ENCODE peak calls at places on chromosome 6, in seven cellular contexts. I, P, K, A, J, N and M are unnamed samples.

GRCh38 chr6:131210469-131210868 is 75.2 kb downstream of the AKAP7 start:
- DNase-seq in K (no peak), A (no peak), P (no peak), N (no peak), J (no peak), I (no peak), M (no peak)

GRCh38 chr6:98824163-98824906 is 10.0 kb upstream of the POU3F2 start:
- DNase-seq in P (peak), J (no peak), I (no peak), N (no peak), A (peak), K (peak), M (peak)

GRCh38 chr6:80504882-80505281 is 398.4 kb downstream of the BCKDHB start:
- DNase-seq in N (no peak), J (no peak), I (no peak), K (no peak), P (no peak), A (no peak), M (no peak)

GRCh38 chr6:163605388-163606097 is 191.0 kb downstream of the QKI start:
- DNase-seq in K (no peak), J (no peak), A (no peak), N (no peak), I (no peak), P (no peak), M (no peak)

GRCh38 chr6:145155873-145156782 is 579.2 kb downstream of the EPM2A start:
- DNase-seq in P (no peak), J (no peak), A (no peak), I (no peak), K (no peak), N (no peak), M (no peak)

GRCh38 chr6:165119231-165120020 is 190.0 kb downstream of the C6orf118 start:
- DNase-seq in N (peak), K (no peak), P (no peak), A (no peak), I (no peak), J (no peak), M (peak)

GRCh38 chr6:23535071-23535470 is 590.9 kb upstream of the NRSN1 start:
- DNase-seq in N (no peak), I (no peak), J (no peak), A (no peak), P (no peak), K (no peak), M (no peak)

GRCh38 chr6:38570750-38571149 is 69.0 kb downstream of the BTBD9 start:
- DNase-seq in J (peak), A (no peak), N (peak), I (peak), K (no peak), P (no peak), M (peak)

GRCh38 chr6:124132256-124132655 is 328.6 kb downstream of the NKAIN2 start:
- DNase-seq in I (no peak), N (no peak), P (no peak), A (no peak), K (no peak), J (peak), M (no peak)

GRCh38 chr6:35686873-35687557 is 1.7 kb downstream of the FKBP5 start:
- DNase-seq in I (no peak), J (peak), A (no peak), K (no peak), N (no peak), P (no peak), M (no peak)

GRCh38 chr6:141153563-141153962 is 979.2 kb upstream of the GJE1 start:
- DNase-seq in J (no peak), I (no peak), P (no peak), N (no peak), A (peak), K (no peak), M (peak)

GRCh38 chr6:169997930-169998218 is 246.5 kb downstream of the ERMARD start:
- DNase-seq in N (peak), A (peak), P (no peak), I (no peak), K (no peak), J (no peak), M (peak)

GRCh38 chr6:157555795-157556645 is 175.0 kb downstream of the ZDHHC14 start:
- DNase-seq in P (peak), K (no peak), A (no peak), I (no peak), N (no peak), J (no peak), M (no peak)

GRCh38 chr6:121319112-121319553 is 15.1 kb downstream of the TBC1D32 start:
- DNase-seq in J (peak), P (peak), K (no peak), I (peak), A (no peak), N (peak), M (peak)

GRCh38 chr6:111076024-111076680 is 11.2 kb upstream of the SLC16A10 start:
- DNase-seq in P (no peak), I (no peak), N (peak), K (no peak), A (no peak), J (no peak), M (no peak)

GRCh38 chr6:75117701-75118100 is 88.2 kb downstream of the COL12A1 start:
- DNase-seq in I (peak), A (no peak), J (no peak), P (no peak), N (no peak), K (no peak), M (no peak)

GRCh38 chr6:80214436-80215022 is 108.1 kb downstream of the BCKDHB start:
- DNase-seq in P (no peak), J (peak), I (peak), A (no peak), K (peak), N (peak), M (peak)

GRCh38 chr6:156791261-156791850 is 14.2 kb downstream of the ARID1B start:
- DNase-seq in I (peak), K (peak), P (no peak), J (peak), N (no peak), A (no peak), M (peak)

GRCh38 chr6:20056350-20056992 is 155.8 kb downstream of the MBOAT1 start:
- DNase-seq in K (peak), A (no peak), N (peak), I (peak), P (no peak), J (peak), M (peak)

DNA sequence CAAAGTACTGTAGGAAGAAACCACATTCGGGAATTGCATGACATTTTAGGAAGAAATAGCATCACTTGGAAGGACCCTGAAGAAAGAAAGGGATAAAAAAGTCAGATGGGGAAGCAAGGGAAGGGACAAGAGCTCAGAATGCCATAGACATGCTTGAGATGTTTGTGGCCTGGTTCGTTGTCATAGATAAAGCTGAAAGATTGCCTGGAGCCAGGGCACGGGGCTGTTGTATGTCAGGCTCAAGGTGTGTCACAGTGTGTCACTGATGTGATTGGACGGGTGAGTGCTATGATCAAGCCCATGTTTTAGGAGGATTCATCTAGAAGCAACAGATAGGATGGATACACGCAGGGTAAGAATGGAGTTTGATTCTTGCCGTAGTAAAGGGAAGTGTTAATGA is 216.2 kb upstream of the SOX4 start:
- DNase-seq in P (no peak), I (no peak), J (no peak), N (peak), K (no peak), A (no peak), M (peak)
- H4K8ac ChIP-seq in P (no peak), I (no peak), J (no peak), N (no peak), K (no peak), A (no peak), M (no peak)

GRCh38 chr6:122676688-122677087 is 66.5 kb downstream of the PKIB start:
- DNase-seq in I (no peak), P (no peak), A (no peak), J (no peak), K (no peak), N (no peak), M (no peak)
- H2AK5ac ChIP-seq in I (no peak), P (no peak), A (no peak), J (no peak), K (no peak), N (no peak), M (no peak)

GRCh38 chr6:89724981-89725380 is 86.4 kb upstream of the LYRM2 start:
- DNase-seq in N (no peak), K (no peak), J (no peak), I (no peak), A (no peak), P (no peak), M (no peak)
- H4K8ac ChIP-seq in N (no peak), K (no peak), J (no peak), I (no peak), A (no peak), P (no peak), M (no peak)

GRCh38 chr6:30963641-30964040 is 19.9 kb upstream of the MUC21 start:
- DNase-seq in I (peak), A (no peak), K (no peak), P (no peak), N (no peak), J (no peak), M (no peak)
- H2AK5ac ChIP-seq in I (no peak), A (no peak), K (no peak), P (no peak), N (no peak), J (no peak), M (no peak)

GRCh38 chr6:15157479-15157878 is 88.4 kb upstream of the JARID2 start:
- DNase-seq in N (no peak), K (no peak), P (no peak), A (no peak), I (no peak), J (no peak), M (no peak)
- H4K8ac ChIP-seq in N (no peak), K (no peak), P (no peak), A (no peak), I (no peak), J (no peak), M (no peak)

GRCh38 chr6:115663681-115664080 is 397.0 kb downstream of the FRK start:
- DNase-seq in I (no peak), A (no peak), J (no peak), P (no peak), N (no peak), K (no peak), M (no peak)
- H2AK5ac ChIP-seq in I (no peak), A (no peak), J (no peak), P (no peak), N (no peak), K (no peak), M (no peak)

GRCh38 chr6:44036699-44037101 is 90.6 kb downstream of the MRPL14 start:
- DNase-seq in N (no peak), I (no peak), P (no peak), K (no peak), J (no peak), A (no peak), M (no peak)

GRCh38 chr6:44038543-44039065 is 88.6 kb downstream of the MRPL14 start:
- DNase-seq in J (no peak), P (no peak), N (no peak), I (no peak), K (no peak), A (no peak), M (no peak)

GRCh38 chr6:44036196-44036595 is 91.1 kb downstream of the MRPL14 start:
- DNase-seq in I (no peak), A (no peak), J (no peak), P (no peak), N (no peak), K (no peak), M (no peak)

GRCh38 chr6:44039191-44039719 is 88.0 kb downstream of the MRPL14 start:
- DNase-seq in N (no peak), I (no peak), P (no peak), A (no peak), J (no peak), K (no peak), M (no peak)

DNA sequence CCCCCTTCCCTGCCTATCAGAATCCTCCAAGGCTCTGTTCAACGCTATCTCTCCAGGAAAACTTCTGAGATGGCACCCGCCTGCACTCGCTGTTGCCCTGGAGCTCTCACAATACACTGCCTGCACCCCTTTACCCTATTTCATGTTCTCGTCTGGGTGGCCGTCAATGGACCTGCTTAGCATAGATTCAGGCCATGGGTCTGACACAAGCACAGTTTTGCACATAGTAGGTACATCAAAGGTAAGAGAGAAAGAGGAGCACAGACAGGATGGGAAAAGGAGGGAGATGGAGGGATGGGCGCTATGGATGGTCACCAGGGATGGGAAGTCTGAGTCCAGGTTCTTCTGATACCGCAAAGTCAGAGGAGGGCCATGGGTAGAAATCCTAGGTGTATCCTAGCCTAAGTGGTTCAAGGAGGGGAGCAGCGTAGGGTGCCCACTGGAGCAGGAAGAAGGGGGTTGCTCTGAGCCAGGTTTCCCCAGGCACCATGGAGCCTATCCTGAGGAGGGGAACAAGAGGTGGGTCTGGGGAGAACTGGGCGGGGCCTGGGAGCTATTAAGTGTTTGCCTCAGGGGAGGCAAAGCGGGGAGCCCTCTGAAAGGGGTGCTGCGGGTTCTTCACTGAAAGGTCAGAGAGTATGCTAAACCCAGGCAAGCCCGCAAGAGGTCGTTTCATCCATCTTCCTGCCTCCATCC is 89.3 kb downstream of the MRPL14 start:
- DNase-seq in A (no peak), I (no peak), N (no peak), K (no peak), P (no peak), J (no peak), M (no peak)
- H4K8ac ChIP-seq in A (no peak), I (no peak), N (no peak), K (no peak), P (peak), J (no peak), M (no peak)

GRCh38 chr6:53496797-53497196 is 48.1 kb downstream of the GCLC start:
- DNase-seq in N (peak), K (no peak), I (peak), A (no peak), P (no peak), J (peak), M (peak)

GRCh38 chr6:53500095-53500494 is 44.8 kb downstream of the GCLC start:
- DNase-seq in I (no peak), J (no peak), A (no peak), N (no peak), K (no peak), P (no peak), M (no peak)

GRCh38 chr6:53499094-53499493 is 45.8 kb downstream of the GCLC start:
- DNase-seq in P (no peak), N (no peak), I (no peak), K (no peak), J (no peak), A (no peak), M (no peak)

GRCh38 chr6:53496100-53496499 is 48.8 kb downstream of the GCLC start:
- DNase-seq in K (no peak), I (no peak), J (no peak), P (no peak), A (no peak), N (no peak), M (no peak)

DNA sequence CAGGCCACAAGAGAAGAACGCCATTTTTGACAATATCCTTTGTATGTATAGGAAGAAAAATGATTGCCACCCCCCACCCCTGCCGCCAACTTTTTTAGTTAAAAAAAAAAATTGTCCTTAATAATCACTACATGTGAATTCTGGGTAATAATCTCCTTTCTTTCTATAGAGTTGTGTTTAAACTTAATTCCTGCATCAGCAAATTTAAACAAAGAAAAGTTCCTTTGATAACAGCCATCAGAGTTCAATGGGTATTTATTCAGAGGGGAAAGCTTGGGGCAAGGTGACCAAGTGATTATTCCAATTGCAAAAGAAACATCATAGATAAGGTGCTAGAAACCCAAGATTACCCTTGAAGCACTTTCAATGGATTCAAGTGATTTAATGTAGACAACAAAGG is 47.0 kb downstream of the GCLC start:
- DNase-seq in P (no peak), K (no peak), I (no peak), J (no peak), A (no peak), N (no peak), M (no peak)
- H2AK5ac ChIP-seq in P (no peak), K (no peak), I (no peak), J (no peak), A (no peak), N (no peak), M (no peak)

DNA sequence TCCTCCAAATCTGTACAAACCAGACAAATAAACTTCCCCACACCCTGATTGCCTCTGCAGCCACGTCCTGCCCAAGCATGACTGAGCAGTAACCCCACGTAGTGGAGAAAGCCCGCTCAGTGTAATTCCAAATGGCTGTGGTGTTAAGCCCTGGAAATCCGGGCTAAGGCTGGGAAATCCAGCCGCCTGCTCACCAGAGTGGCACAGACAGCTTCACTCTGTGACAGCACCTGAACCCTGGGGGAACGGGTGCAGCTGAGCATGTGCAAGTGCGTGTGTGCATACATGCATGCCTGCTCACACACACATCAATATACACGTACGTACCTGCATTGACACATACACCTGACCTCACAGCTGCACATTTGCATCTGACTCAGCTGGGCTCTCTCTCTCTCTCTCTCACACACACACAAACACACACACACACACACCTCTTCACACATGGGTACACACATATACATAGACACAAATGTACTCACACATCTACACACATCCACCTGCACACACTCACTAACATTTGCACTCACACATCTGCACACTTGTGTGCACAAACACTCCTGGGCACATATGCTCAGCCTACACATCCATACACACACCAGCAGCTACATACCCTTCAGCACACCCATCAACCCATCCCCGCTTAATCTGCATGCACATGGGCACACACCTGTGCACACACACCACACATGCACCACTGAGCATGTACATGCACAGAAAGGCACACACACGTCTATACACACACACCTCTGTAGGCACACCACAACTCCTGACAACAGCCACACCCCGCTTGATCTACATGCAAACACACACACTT is 114.1 kb downstream of the GRM4 start:
- DNase-seq in K (no peak), I (no peak), P (no peak), N (no peak), A (no peak), J (no peak), M (no peak)
- H4K8ac ChIP-seq in K (no peak), I (no peak), P (no peak), N (no peak), A (no peak), J (no peak), M (no peak)